ENCODE peak calls at places on chromosomes 3 and 15, in five cellular contexts. One of them, this sample, is unnamed.

GRCh38 chr15:80034633-80035032 is 24.8 kb upstream of the ZFAND6 start:
- DNase-seq in AG10803: no peak
- DNase-seq in hypothalamus: no peak
- DNase-seq in NCI-H524 treated with DMSO at 0.1 percent for 48 hours: no peak
- DNase-seq in memory B cell: no peak
- DNase-seq in this sample: no peak

GRCh38 chr3:67605377-67605776 is 49.0 kb downstream of the SUCLG2 start:
- DNase-seq in AG10803: peak
- DNase-seq in hypothalamus: no peak
- DNase-seq in NCI-H524 treated with DMSO at 0.1 percent for 48 hours: no peak
- DNase-seq in memory B cell: no peak
- DNase-seq in this sample: no peak

GRCh38 chr3:148042663-148043445 is 633.7 kb downstream of the ZIC1 start:
- DNase-seq in AG10803: peak
- DNase-seq in hypothalamus: no peak
- DNase-seq in NCI-H524 treated with DMSO at 0.1 percent for 48 hours: no peak
- DNase-seq in memory B cell: no peak
- DNase-seq in this sample: no peak

GRCh38 chr3:46599590-46599989 is 12.7 kb upstream of the FAM240A start:
- DNase-seq in AG10803: no peak
- DNase-seq in hypothalamus: no peak
- DNase-seq in NCI-H524 treated with DMSO at 0.1 percent for 48 hours: no peak
- DNase-seq in memory B cell: no peak
- DNase-seq in this sample: no peak

GRCh38 chr15:53807500-53807899 is 48.0 kb upstream of the WDR72 start:
- DNase-seq in AG10803: no peak
- DNase-seq in hypothalamus: no peak
- DNase-seq in NCI-H524 treated with DMSO at 0.1 percent for 48 hours: no peak
- DNase-seq in memory B cell: no peak
- DNase-seq in this sample: no peak

GRCh38 chr3:138213373-138214085 is 26.4 kb downstream of the ARMC8 start:
- DNase-seq in AG10803: no peak
- DNase-seq in hypothalamus: no peak
- DNase-seq in NCI-H524 treated with DMSO at 0.1 percent for 48 hours: no peak
- DNase-seq in memory B cell: no peak
- DNase-seq in this sample: no peak

GRCh38 chr3:23676093-23676492 is 129.7 kb upstream of the UBE2E1 start:
- DNase-seq in AG10803: peak
- DNase-seq in hypothalamus: no peak
- DNase-seq in NCI-H524 treated with DMSO at 0.1 percent for 48 hours: no peak
- DNase-seq in memory B cell: no peak
- DNase-seq in this sample: no peak

GRCh38 chr3:106740116-106740515 is 637.1 kb upstream of the CCDC54 start:
- DNase-seq in AG10803: peak
- DNase-seq in hypothalamus: no peak
- DNase-seq in NCI-H524 treated with DMSO at 0.1 percent for 48 hours: no peak
- DNase-seq in memory B cell: no peak
- DNase-seq in this sample: no peak

GRCh38 chr3:48247401-48247807 is 6.5 kb downstream of the ZNF589 start:
- DNase-seq in AG10803: peak
- DNase-seq in hypothalamus: no peak
- DNase-seq in NCI-H524 treated with DMSO at 0.1 percent for 48 hours: no peak
- DNase-seq in memory B cell: no peak
- DNase-seq in this sample: peak

GRCh38 chr3:148727242-148727641 is 29.5 kb downstream of the AGTR1 start:
- DNase-seq in AG10803: peak
- DNase-seq in hypothalamus: peak
- DNase-seq in NCI-H524 treated with DMSO at 0.1 percent for 48 hours: peak
- DNase-seq in memory B cell: no peak
- DNase-seq in this sample: no peak

GRCh38 chr3:32285910-32286309 is 47.4 kb downstream of the CMTM8 start:
- DNase-seq in AG10803: no peak
- DNase-seq in hypothalamus: no peak
- DNase-seq in NCI-H524 treated with DMSO at 0.1 percent for 48 hours: no peak
- DNase-seq in memory B cell: no peak
- DNase-seq in this sample: no peak

GRCh38 chr3:191699546-191699945 is 238.6 kb downstream of the PYDC2 start:
- DNase-seq in AG10803: no peak
- DNase-seq in hypothalamus: no peak
- DNase-seq in NCI-H524 treated with DMSO at 0.1 percent for 48 hours: no peak
- DNase-seq in memory B cell: no peak
- DNase-seq in this sample: no peak

GRCh38 chr15:98776607-98777281 is 128.4 kb downstream of the IGF1R start:
- DNase-seq in AG10803: peak
- DNase-seq in hypothalamus: no peak
- DNase-seq in NCI-H524 treated with DMSO at 0.1 percent for 48 hours: no peak
- DNase-seq in memory B cell: no peak
- DNase-seq in this sample: peak

GRCh38 chr3:129441215-129441614 is 1.2 kb downstream of the IFT122 start:
- DNase-seq in AG10803: no peak
- DNase-seq in hypothalamus: no peak
- DNase-seq in NCI-H524 treated with DMSO at 0.1 percent for 48 hours: no peak
- DNase-seq in memory B cell: no peak
- DNase-seq in this sample: no peak

GRCh38 chr3:79297242-79297641 is 470.6 kb downstream of the ROBO1 start:
- DNase-seq in AG10803: peak
- DNase-seq in hypothalamus: no peak
- DNase-seq in NCI-H524 treated with DMSO at 0.1 percent for 48 hours: no peak
- DNase-seq in memory B cell: no peak
- DNase-seq in this sample: no peak

GRCh38 chr15:28931828-28932227 is 46.1 kb downstream of the APBA2 start:
- DNase-seq in AG10803: no peak
- DNase-seq in hypothalamus: no peak
- DNase-seq in NCI-H524 treated with DMSO at 0.1 percent for 48 hours: no peak
- DNase-seq in memory B cell: no peak
- DNase-seq in this sample: no peak

GRCh38 chr3:140699516-140700231 is 21.8 kb downstream of the TRIM42 start:
- DNase-seq in AG10803: no peak
- DNase-seq in hypothalamus: no peak
- DNase-seq in NCI-H524 treated with DMSO at 0.1 percent for 48 hours: no peak
- DNase-seq in memory B cell: no peak
- DNase-seq in this sample: no peak

GRCh38 chr3:69665026-69665739 is 74.1 kb upstream of the MITF start:
- DNase-seq in AG10803: no peak
- DNase-seq in hypothalamus: peak
- DNase-seq in NCI-H524 treated with DMSO at 0.1 percent for 48 hours: no peak
- DNase-seq in memory B cell: no peak
- DNase-seq in this sample: no peak

GRCh38 chr15:89690276-89691218 is at the start of the genes PEX11A and WDR93:
- DNase-seq in AG10803: peak
- DNase-seq in hypothalamus: peak
- DNase-seq in NCI-H524 treated with DMSO at 0.1 percent for 48 hours: peak
- DNase-seq in memory B cell: peak
- DNase-seq in this sample: peak

GRCh38 chr15:72154316-72154715 is 36.1 kb downstream of the SENP8 start:
- DNase-seq in AG10803: no peak
- DNase-seq in hypothalamus: no peak
- DNase-seq in NCI-H524 treated with DMSO at 0.1 percent for 48 hours: no peak
- DNase-seq in memory B cell: no peak
- DNase-seq in this sample: peak

GRCh38 chr3:133467780-133468179 is 67.9 kb downstream of the BFSP2 start:
- DNase-seq in AG10803: no peak
- DNase-seq in hypothalamus: no peak
- DNase-seq in NCI-H524 treated with DMSO at 0.1 percent for 48 hours: no peak
- DNase-seq in memory B cell: no peak
- DNase-seq in this sample: no peak

GRCh38 chr3:48243886-48244285 is 3.0 kb downstream of the ZNF589 start:
- DNase-seq in AG10803: no peak
- DNase-seq in hypothalamus: no peak
- DNase-seq in NCI-H524 treated with DMSO at 0.1 percent for 48 hours: no peak
- DNase-seq in memory B cell: no peak
- DNase-seq in this sample: no peak

GRCh38 chr3:104360038-104360437 is 1006.7 kb upstream of the ALCAM start:
- DNase-seq in AG10803: no peak
- DNase-seq in hypothalamus: no peak
- DNase-seq in NCI-H524 treated with DMSO at 0.1 percent for 48 hours: no peak
- DNase-seq in memory B cell: no peak
- DNase-seq in this sample: no peak

GRCh38 chr15:66505430-66505811 is 295 bp downstream of the ZWILCH start:
- DNase-seq in AG10803: peak
- DNase-seq in hypothalamus: no peak
- DNase-seq in NCI-H524 treated with DMSO at 0.1 percent for 48 hours: no peak
- DNase-seq in memory B cell: no peak
- DNase-seq in this sample: peak

GRCh38 chr15:80439140-80439539 is 35.0 kb downstream of the ARNT2 start:
- DNase-seq in AG10803: no peak
- DNase-seq in hypothalamus: no peak
- DNase-seq in NCI-H524 treated with DMSO at 0.1 percent for 48 hours: no peak
- DNase-seq in memory B cell: no peak
- DNase-seq in this sample: no peak

GRCh38 chr15:96322401-96323249 is 7.9 kb upstream of the NR2F2 start:
- DNase-seq in AG10803: no peak
- DNase-seq in hypothalamus: no peak
- DNase-seq in NCI-H524 treated with DMSO at 0.1 percent for 48 hours: no peak
- DNase-seq in memory B cell: no peak
- DNase-seq in this sample: peak

GRCh38 chr3:13346481-13347389 is 73.4 kb downstream of the NUP210 start:
- DNase-seq in AG10803: no peak
- DNase-seq in hypothalamus: no peak
- DNase-seq in NCI-H524 treated with DMSO at 0.1 percent for 48 hours: no peak
- DNase-seq in memory B cell: no peak
- DNase-seq in this sample: no peak

GRCh38 chr3:122916580-122916979 is 111.0 kb downstream of the SEMA5B start:
- DNase-seq in AG10803: no peak
- DNase-seq in hypothalamus: no peak
- DNase-seq in NCI-H524 treated with DMSO at 0.1 percent for 48 hours: no peak
- DNase-seq in memory B cell: no peak
- DNase-seq in this sample: no peak

GRCh38 chr3:15099364-15100098 is 583 bp upstream of the RBSN start:
- DNase-seq in AG10803: no peak
- DNase-seq in hypothalamus: no peak
- DNase-seq in NCI-H524 treated with DMSO at 0.1 percent for 48 hours: no peak
- DNase-seq in memory B cell: no peak
- DNase-seq in this sample: no peak

This sample was measured in lower leg skin.